ENCODE peak calls at places on chromosome 20, in nine cellular contexts. One of them, this sample, is unnamed.
A peak's percentile ranks its signal among the peaks of the same experiment; 100 is the strongest.

GRCh38 chr20:46400828-46401477 is 5.5 kb downstream of the ELMO2 start:
- DNase-seq in activated naive CD4-positive, alpha-beta T cell: no peak
- DNase-seq in mammary epithelial cell: no peak
- DNase-seq in ELR: peak; percentile 71
- DNase-seq in stimulated activated naive B cell treated with anti-CD40 and anti-IgM and Interleukin-4, amounts not matched to agents 10 μg/mL and 1 μg/mL and 100 μg/mL, for 72 hours: no peak
- DNase-seq in A549: no peak
- DNase-seq in effector CD4-positive, alpha-beta T cell: peak; percentile 41
- DNase-seq in brain microvascular endothelial cell: no peak
- DNase-seq in NCI-H1930: no peak
- DNase-seq in this sample: no peak

GRCh38 chr20:48972816-48973215 is 51.3 kb downstream of the ARFGEF2 start:
- DNase-seq in activated naive CD4-positive, alpha-beta T cell: no peak
- DNase-seq in mammary epithelial cell: no peak
- DNase-seq in ELR: no peak
- DNase-seq in stimulated activated naive B cell treated with anti-CD40 and anti-IgM and Interleukin-4, amounts not matched to agents 10 μg/mL and 1 μg/mL and 100 μg/mL, for 72 hours: no peak
- DNase-seq in A549: no peak
- DNase-seq in effector CD4-positive, alpha-beta T cell: no peak
- DNase-seq in brain microvascular endothelial cell: no peak
- DNase-seq in NCI-H1930: no peak
- DNase-seq in this sample: no peak

GRCh38 chr20:63093966-63094766 is 87.4 kb upstream of the BHLHE23 start:
- DNase-seq in activated naive CD4-positive, alpha-beta T cell: no peak
- DNase-seq in mammary epithelial cell: no peak
- DNase-seq in ELR: no peak
- DNase-seq in stimulated activated naive B cell treated with anti-CD40 and anti-IgM and Interleukin-4, amounts not matched to agents 10 μg/mL and 1 μg/mL and 100 μg/mL, for 72 hours: no peak
- DNase-seq in A549: no peak
- DNase-seq in effector CD4-positive, alpha-beta T cell: no peak
- DNase-seq in brain microvascular endothelial cell: no peak
- DNase-seq in NCI-H1930: no peak
- DNase-seq in this sample: no peak

GRCh38 chr20:43507150-43508080 is at the start of gene L3MBTL1:
- DNase-seq in activated naive CD4-positive, alpha-beta T cell: no peak
- DNase-seq in mammary epithelial cell: peak; percentile 64
- DNase-seq in ELR: peak; percentile 61
- DNase-seq in stimulated activated naive B cell treated with anti-CD40 and anti-IgM and Interleukin-4, amounts not matched to agents 10 μg/mL and 1 μg/mL and 100 μg/mL, for 72 hours: no peak
- DNase-seq in A549: peak; percentile 82
- DNase-seq in effector CD4-positive, alpha-beta T cell: no peak
- DNase-seq in brain microvascular endothelial cell: no peak
- DNase-seq in NCI-H1930: peak; percentile 80
- DNase-seq in this sample: peak; percentile 5

GRCh38 chr20:2103454-2104153 is 2.0 kb downstream of the STK35 start:
- DNase-seq in activated naive CD4-positive, alpha-beta T cell: no peak
- DNase-seq in mammary epithelial cell: no peak
- DNase-seq in ELR: no peak
- DNase-seq in stimulated activated naive B cell treated with anti-CD40 and anti-IgM and Interleukin-4, amounts not matched to agents 10 μg/mL and 1 μg/mL and 100 μg/mL, for 72 hours: no peak
- DNase-seq in A549: no peak
- DNase-seq in effector CD4-positive, alpha-beta T cell: no peak
- DNase-seq in brain microvascular endothelial cell: no peak
- DNase-seq in NCI-H1930: no peak
- DNase-seq in this sample: no peak

GRCh38 chr20:35200255-35200654 is 26.2 kb upstream of the MMP24 start:
- DNase-seq in activated naive CD4-positive, alpha-beta T cell: no peak
- DNase-seq in mammary epithelial cell: peak; percentile 75
- DNase-seq in ELR: peak; percentile 90
- DNase-seq in stimulated activated naive B cell treated with anti-CD40 and anti-IgM and Interleukin-4, amounts not matched to agents 10 μg/mL and 1 μg/mL and 100 μg/mL, for 72 hours: no peak
- DNase-seq in A549: no peak
- DNase-seq in effector CD4-positive, alpha-beta T cell: no peak
- DNase-seq in brain microvascular endothelial cell: peak; percentile 46
- DNase-seq in NCI-H1930: no peak
- DNase-seq in this sample: no peak

GRCh38 chr20:64216036-64216435 is 39.5 kb upstream of the PCMTD2 start:
- DNase-seq in activated naive CD4-positive, alpha-beta T cell: no peak
- DNase-seq in mammary epithelial cell: no peak
- DNase-seq in ELR: no peak
- DNase-seq in stimulated activated naive B cell treated with anti-CD40 and anti-IgM and Interleukin-4, amounts not matched to agents 10 μg/mL and 1 μg/mL and 100 μg/mL, for 72 hours: no peak
- DNase-seq in A549: no peak
- DNase-seq in effector CD4-positive, alpha-beta T cell: no peak
- DNase-seq in brain microvascular endothelial cell: no peak
- DNase-seq in NCI-H1930: no peak
- DNase-seq in this sample: no peak

GRCh38 chr20:45993197-45993951 is 15.3 kb upstream of the MMP9 start:
- DNase-seq in activated naive CD4-positive, alpha-beta T cell: no peak
- DNase-seq in mammary epithelial cell: peak; percentile 99
- DNase-seq in ELR: peak; percentile 87
- DNase-seq in stimulated activated naive B cell treated with anti-CD40 and anti-IgM and Interleukin-4, amounts not matched to agents 10 μg/mL and 1 μg/mL and 100 μg/mL, for 72 hours: no peak
- DNase-seq in A549: peak; percentile 88
- DNase-seq in effector CD4-positive, alpha-beta T cell: no peak
- DNase-seq in brain microvascular endothelial cell: peak; percentile 20
- DNase-seq in NCI-H1930: no peak
- DNase-seq in this sample: no peak

GRCh38 chr20:44247676-44248419 is 740 bp downstream of the GDAP1L1 start:
- DNase-seq in activated naive CD4-positive, alpha-beta T cell: no peak
- DNase-seq in mammary epithelial cell: peak; percentile 5
- DNase-seq in ELR: peak; percentile 62
- DNase-seq in stimulated activated naive B cell treated with anti-CD40 and anti-IgM and Interleukin-4, amounts not matched to agents 10 μg/mL and 1 μg/mL and 100 μg/mL, for 72 hours: no peak
- DNase-seq in A549: peak; percentile 56
- DNase-seq in effector CD4-positive, alpha-beta T cell: no peak
- DNase-seq in brain microvascular endothelial cell: peak; percentile 7
- DNase-seq in NCI-H1930: no peak
- DNase-seq in this sample: no peak

GRCh38 chr20:62671765-62672164 is 29.5 kb downstream of the SLCO4A1 start:
- DNase-seq in activated naive CD4-positive, alpha-beta T cell: no peak
- DNase-seq in mammary epithelial cell: no peak
- DNase-seq in ELR: no peak
- DNase-seq in stimulated activated naive B cell treated with anti-CD40 and anti-IgM and Interleukin-4, amounts not matched to agents 10 μg/mL and 1 μg/mL and 100 μg/mL, for 72 hours: no peak
- DNase-seq in A549: no peak
- DNase-seq in effector CD4-positive, alpha-beta T cell: no peak
- DNase-seq in brain microvascular endothelial cell: no peak
- DNase-seq in NCI-H1930: no peak
- DNase-seq in this sample: no peak

GRCh38 chr20:45595235-45595634 is 16.2 kb upstream of the WFDC8 start:
- DNase-seq in activated naive CD4-positive, alpha-beta T cell: no peak
- DNase-seq in mammary epithelial cell: no peak
- DNase-seq in ELR: no peak
- DNase-seq in stimulated activated naive B cell treated with anti-CD40 and anti-IgM and Interleukin-4, amounts not matched to agents 10 μg/mL and 1 μg/mL and 100 μg/mL, for 72 hours: no peak
- DNase-seq in A549: no peak
- DNase-seq in effector CD4-positive, alpha-beta T cell: no peak
- DNase-seq in brain microvascular endothelial cell: no peak
- DNase-seq in NCI-H1930: no peak
- DNase-seq in this sample: no peak

GRCh38 chr20:63103402-63104311 is 96.9 kb upstream of the BHLHE23 start:
- DNase-seq in activated naive CD4-positive, alpha-beta T cell: no peak
- DNase-seq in mammary epithelial cell: no peak
- DNase-seq in ELR: peak; percentile 46
- DNase-seq in stimulated activated naive B cell treated with anti-CD40 and anti-IgM and Interleukin-4, amounts not matched to agents 10 μg/mL and 1 μg/mL and 100 μg/mL, for 72 hours: no peak
- DNase-seq in A549: no peak
- DNase-seq in effector CD4-positive, alpha-beta T cell: no peak
- DNase-seq in brain microvascular endothelial cell: no peak
- DNase-seq in NCI-H1930: no peak
- DNase-seq in this sample: no peak

GRCh38 chr20:33353013-33353402 is 48.3 kb downstream of the CDK5RAP1 start:
- DNase-seq in activated naive CD4-positive, alpha-beta T cell: no peak
- DNase-seq in mammary epithelial cell: no peak
- DNase-seq in ELR: no peak
- DNase-seq in stimulated activated naive B cell treated with anti-CD40 and anti-IgM and Interleukin-4, amounts not matched to agents 10 μg/mL and 1 μg/mL and 100 μg/mL, for 72 hours: no peak
- DNase-seq in A549: no peak
- DNase-seq in effector CD4-positive, alpha-beta T cell: no peak
- DNase-seq in brain microvascular endothelial cell: no peak
- DNase-seq in NCI-H1930: no peak
- DNase-seq in this sample: no peak

GRCh38 chr20:33444797-33445560 is 1.4 kb upstream of the SNTA1 start:
- DNase-seq in activated naive CD4-positive, alpha-beta T cell: peak; percentile 2
- DNase-seq in mammary epithelial cell: no peak
- DNase-seq in ELR: peak; percentile 45
- DNase-seq in stimulated activated naive B cell treated with anti-CD40 and anti-IgM and Interleukin-4, amounts not matched to agents 10 μg/mL and 1 μg/mL and 100 μg/mL, for 72 hours: no peak
- DNase-seq in A549: no peak
- DNase-seq in effector CD4-positive, alpha-beta T cell: peak; percentile 9
- DNase-seq in brain microvascular endothelial cell: no peak
- DNase-seq in NCI-H1930: no peak
- DNase-seq in this sample: no peak

GRCh38 chr20:45392733-45393132 is 14.6 kb upstream of the TP53TG5 start:
- DNase-seq in activated naive CD4-positive, alpha-beta T cell: no peak
- DNase-seq in mammary epithelial cell: no peak
- DNase-seq in ELR: no peak
- DNase-seq in stimulated activated naive B cell treated with anti-CD40 and anti-IgM and Interleukin-4, amounts not matched to agents 10 μg/mL and 1 μg/mL and 100 μg/mL, for 72 hours: no peak
- DNase-seq in A549: no peak
- DNase-seq in effector CD4-positive, alpha-beta T cell: no peak
- DNase-seq in brain microvascular endothelial cell: no peak
- DNase-seq in NCI-H1930: no peak
- DNase-seq in this sample: no peak

GRCh38 chr20:46302119-46302518 is 6.2 kb downstream of the CDH22 start:
- DNase-seq in activated naive CD4-positive, alpha-beta T cell: no peak
- DNase-seq in mammary epithelial cell: no peak
- DNase-seq in ELR: no peak
- DNase-seq in stimulated activated naive B cell treated with anti-CD40 and anti-IgM and Interleukin-4, amounts not matched to agents 10 μg/mL and 1 μg/mL and 100 μg/mL, for 72 hours: no peak
- DNase-seq in A549: no peak
- DNase-seq in effector CD4-positive, alpha-beta T cell: no peak
- DNase-seq in brain microvascular endothelial cell: no peak
- DNase-seq in NCI-H1930: no peak
- DNase-seq in this sample: no peak

GRCh38 chr20:50625986-50626677 is 65.2 kb downstream of the RIPOR3 start:
- DNase-seq in activated naive CD4-positive, alpha-beta T cell: no peak
- DNase-seq in mammary epithelial cell: no peak
- DNase-seq in ELR: peak; percentile 70
- DNase-seq in stimulated activated naive B cell treated with anti-CD40 and anti-IgM and Interleukin-4, amounts not matched to agents 10 μg/mL and 1 μg/mL and 100 μg/mL, for 72 hours: no peak
- DNase-seq in A549: peak; percentile 67
- DNase-seq in effector CD4-positive, alpha-beta T cell: no peak
- DNase-seq in brain microvascular endothelial cell: peak; percentile 34
- DNase-seq in NCI-H1930: peak; percentile 27
- DNase-seq in this sample: no peak

GRCh38 chr20:17767624-17768023 is 67.9 kb downstream of the BANF2 start:
- DNase-seq in activated naive CD4-positive, alpha-beta T cell: no peak
- DNase-seq in mammary epithelial cell: no peak
- DNase-seq in ELR: no peak
- DNase-seq in stimulated activated naive B cell treated with anti-CD40 and anti-IgM and Interleukin-4, amounts not matched to agents 10 μg/mL and 1 μg/mL and 100 μg/mL, for 72 hours: no peak
- DNase-seq in A549: no peak
- DNase-seq in effector CD4-positive, alpha-beta T cell: no peak
- DNase-seq in brain microvascular endothelial cell: no peak
- DNase-seq in NCI-H1930: no peak
- DNase-seq in this sample: no peak

GRCh38 chr20:44601801-44602204 is 19.4 kb downstream of the PKIG start:
- DNase-seq in activated naive CD4-positive, alpha-beta T cell: no peak
- DNase-seq in mammary epithelial cell: no peak
- DNase-seq in ELR: no peak
- DNase-seq in stimulated activated naive B cell treated with anti-CD40 and anti-IgM and Interleukin-4, amounts not matched to agents 10 μg/mL and 1 μg/mL and 100 μg/mL, for 72 hours: no peak
- DNase-seq in A549: no peak
- DNase-seq in effector CD4-positive, alpha-beta T cell: no peak
- DNase-seq in brain microvascular endothelial cell: no peak
- DNase-seq in NCI-H1930: no peak
- DNase-seq in this sample: no peak

GRCh38 chr20:5221078-5221430 is 94.2 kb downstream of the CDS2 start:
- DNase-seq in activated naive CD4-positive, alpha-beta T cell: no peak
- DNase-seq in mammary epithelial cell: no peak
- DNase-seq in ELR: no peak
- DNase-seq in stimulated activated naive B cell treated with anti-CD40 and anti-IgM and Interleukin-4, amounts not matched to agents 10 μg/mL and 1 μg/mL and 100 μg/mL, for 72 hours: no peak
- DNase-seq in A549: no peak
- DNase-seq in effector CD4-positive, alpha-beta T cell: no peak
- DNase-seq in brain microvascular endothelial cell: no peak
- DNase-seq in NCI-H1930: no peak
- DNase-seq in this sample: no peak

GRCh38 chr20:41956316-41957050 is 338.3 kb upstream of the CHD6 start:
- DNase-seq in activated naive CD4-positive, alpha-beta T cell: no peak
- DNase-seq in mammary epithelial cell: no peak
- DNase-seq in ELR: peak; percentile 0
- DNase-seq in stimulated activated naive B cell treated with anti-CD40 and anti-IgM and Interleukin-4, amounts not matched to agents 10 μg/mL and 1 μg/mL and 100 μg/mL, for 72 hours: no peak
- DNase-seq in A549: no peak
- DNase-seq in effector CD4-positive, alpha-beta T cell: no peak
- DNase-seq in brain microvascular endothelial cell: no peak
- DNase-seq in NCI-H1930: no peak
- DNase-seq in this sample: peak; percentile 28

GRCh38 chr20:60046011-60046413 is 87.8 kb downstream of the CDH26 start:
- DNase-seq in activated naive CD4-positive, alpha-beta T cell: no peak
- DNase-seq in mammary epithelial cell: no peak
- DNase-seq in ELR: no peak
- DNase-seq in stimulated activated naive B cell treated with anti-CD40 and anti-IgM and Interleukin-4, amounts not matched to agents 10 μg/mL and 1 μg/mL and 100 μg/mL, for 72 hours: no peak
- DNase-seq in A549: no peak
- DNase-seq in effector CD4-positive, alpha-beta T cell: no peak
- DNase-seq in brain microvascular endothelial cell: no peak
- DNase-seq in NCI-H1930: no peak
- DNase-seq in this sample: no peak

GRCh38 chr20:32823078-32823477 is 3.3 kb downstream of the MAPRE1 start:
- DNase-seq in activated naive CD4-positive, alpha-beta T cell: no peak
- DNase-seq in mammary epithelial cell: peak; percentile 77
- DNase-seq in ELR: peak; percentile 91
- DNase-seq in stimulated activated naive B cell treated with anti-CD40 and anti-IgM and Interleukin-4, amounts not matched to agents 10 μg/mL and 1 μg/mL and 100 μg/mL, for 72 hours: no peak
- DNase-seq in A549: no peak
- DNase-seq in effector CD4-positive, alpha-beta T cell: no peak
- DNase-seq in brain microvascular endothelial cell: peak; percentile 68
- DNase-seq in NCI-H1930: no peak
- DNase-seq in this sample: no peak

GRCh38 chr20:57857969-57858368 is 148.2 kb upstream of the PMEPA1 start:
- DNase-seq in activated naive CD4-positive, alpha-beta T cell: no peak
- DNase-seq in mammary epithelial cell: peak; percentile 35
- DNase-seq in ELR: no peak
- DNase-seq in stimulated activated naive B cell treated with anti-CD40 and anti-IgM and Interleukin-4, amounts not matched to agents 10 μg/mL and 1 μg/mL and 100 μg/mL, for 72 hours: no peak
- DNase-seq in A549: no peak
- DNase-seq in effector CD4-positive, alpha-beta T cell: no peak
- DNase-seq in brain microvascular endothelial cell: no peak
- DNase-seq in NCI-H1930: no peak
- DNase-seq in this sample: no peak

This sample was measured in NCI-H748 treated with DMSO at 0.1 percent for 48 hours.